ENCODE peak calls at places on chromosomes 16 and 17, in four cellular contexts. P is H7, R is KBM-7, A is omental fat pad. B is an unnamed sample.

GRCh38 chr16:2803545-2804195 is 5.4 kb downstream of the PRSS41 start:
- DNase-seq in A (no peak), R (no peak), P (no peak), B (no peak)

GRCh38 chr17:57534863-57535651 is 210.0 kb downstream of the CCDC182 start:
- DNase-seq in R (no peak), A (no peak), P (no peak), B (peak)

GRCh38 chr16:50684823-50685455 is 3.8 kb upstream of the SNX20 start:
- DNase-seq in R (no peak), P (no peak), A (no peak), B (no peak)

GRCh38 chr17:41421116-41421515 is 3.3 kb downstream of the KRT37 start:
- DNase-seq in R (no peak), A (no peak), P (no peak), B (peak)

GRCh38 chr17:7038025-7038862 is 2.4 kb downstream of the SLC16A13 start:
- DNase-seq in P (peak), R (no peak), A (no peak), B (peak)

GRCh38 chr17:56834380-56835258 is 668 bp downstream of the DGKE start:
- DNase-seq in R (peak), P (peak), A (no peak), B (peak)

GRCh38 chr17:73290399-73291259 is 21.2 kb downstream of the CDC42EP4 start:
- DNase-seq in P (no peak), A (no peak), R (no peak), B (peak)

GRCh38 chr16:1192384-1193073 is 32.5 kb downstream of the TPSG1 start:
- DNase-seq in P (no peak), A (no peak), R (no peak), B (no peak)

GRCh38 chr17:62038248-62038647 is 26.8 kb downstream of the MED13 start:
- DNase-seq in P (no peak), A (no peak), R (no peak), B (no peak)

GRCh38 chr17:61478790-61479492 is 26.7 kb downstream of the TBX4 start:
- DNase-seq in A (no peak), R (no peak), P (peak), B (peak)

GRCh38 chr17:15341385-15341849 is at the start of gene TEKT3:
- DNase-seq in P (peak), R (no peak), A (peak), B (peak)

GRCh38 chr17:78049609-78050008 is 78.9 kb downstream of the TMC6 start:
- DNase-seq in P (no peak), R (no peak), A (no peak), B (no peak)

GRCh38 chr16:20910781-20911321 is 10.3 kb downstream of the LYRM1 start:
- DNase-seq in R (peak), P (no peak), A (no peak), B (no peak)

GRCh38 chr17:75273968-75274708 is 3.1 kb upstream of the MIF4GD start:
- DNase-seq in R (no peak), P (no peak), A (no peak), B (no peak)

GRCh38 chr17:77914440-77915254 is 43.9 kb upstream of the TNRC6C start:
- DNase-seq in A (no peak), R (no peak), P (peak), B (no peak)

GRCh38 chr17:41532947-41533570 is 5.0 kb upstream of the KRT19 start:
- DNase-seq in R (no peak), A (no peak), P (no peak), B (no peak)

GRCh38 chr17:72387969-72388368 is 267.1 kb downstream of the SOX9 start:
- DNase-seq in P (no peak), R (no peak), A (no peak), B (no peak)

GRCh38 chr17:65627892-65628622 is 66.6 kb upstream of the AXIN2 start:
- DNase-seq in A (no peak), P (no peak), R (no peak), B (peak)

GRCh38 chr16:67013238-67013822 is 15.6 kb upstream of the CBFB start:
- DNase-seq in A (no peak), R (no peak), P (peak), B (no peak)

GRCh38 chr17:4331614-4332013 is 34.9 kb downstream of the UBE2G1 start:
- DNase-seq in P (no peak), R (no peak), A (no peak), B (no peak)

GRCh38 chr16:72997141-72997542 is 50.8 kb downstream of the ZFHX3 start:
- DNase-seq in R (no peak), A (no peak), P (no peak), B (peak)